ENCODE peak calls at places on chromosomes 2 and 18, in seven cellular contexts. B is AG09319, H is D721Med, Z is NCI-H460, F is neural crest cell, Q is mesenchymal stem cell, I is GM03348. P is an unnamed sample.

GRCh38 chr18:56984731-56985130 is 162.2 kb upstream of the BOD1L2 start:
- DNase-seq in B (no peak), H (no peak), Q (no peak), F (no peak), I (no peak), Z (no peak), P (no peak)

GRCh38 chr18:69444221-69444620 is 43.5 kb downstream of the DOK6 start:
- DNase-seq in Q (no peak), H (no peak), I (peak), F (no peak), B (peak), Z (no peak), P (peak)

GRCh38 chr18:59996370-59996966 is 96.7 kb downstream of the PMAIP1 start:
- DNase-seq in Q (peak), F (peak), I (peak), B (peak), Z (peak), H (no peak), P (peak)

GRCh38 chr2:240985881-240986786 is 12.3 kb upstream of the SNED1 start:
- DNase-seq in Z (no peak), H (no peak), Q (no peak), I (no peak), F (no peak), B (no peak), P (no peak)

GRCh38 chr2:71613566-71613952 is 160.2 kb downstream of the DYSF start:
- DNase-seq in Q (no peak), Z (no peak), H (no peak), F (no peak), B (no peak), I (no peak), P (no peak)

GRCh38 chr2:138716183-138716582 is 64.0 kb downstream of the NXPH2 start:
- DNase-seq in Q (no peak), I (no peak), B (no peak), F (no peak), H (no peak), Z (peak), P (no peak)

GRCh38 chr2:95274291-95275150 is at the start of gene PROM2:
- DNase-seq in I (no peak), B (no peak), H (no peak), Q (no peak), F (no peak), Z (no peak), P (no peak)

GRCh38 chr2:234135750-234136221 is 85.3 kb downstream of the SPP2 start:
- DNase-seq in H (peak), Z (peak), F (peak), I (peak), Q (peak), B (peak), P (peak)

GRCh38 chr2:62966995-62967394 is 83.6 kb upstream of the OTX1 start:
- DNase-seq in Z (no peak), I (no peak), F (no peak), H (no peak), Q (no peak), B (no peak), P (no peak)

GRCh38 chr2:61905372-61906186 is at the start of gene COMMD1:
- DNase-seq in H (no peak), B (no peak), Q (peak), I (peak), F (peak), Z (peak), P (peak)

GRCh38 chr2:101311390-101312019 is 3.0 kb upstream of the RNF149 start:
- DNase-seq in H (no peak), B (no peak), Z (no peak), F (no peak), I (no peak), Q (no peak), P (no peak)

GRCh38 chr2:47357475-47357874 is 45.5 kb upstream of the MSH2 start:
- DNase-seq in B (no peak), F (no peak), I (no peak), Q (peak), Z (no peak), H (no peak), P (no peak)